ENCODE peak calls at places on chromosomes 6 and 20, in eight cellular contexts. One of them, this sample, is unnamed.
A peak's percentile ranks its signal among the peaks of the same experiment; 100 is the strongest.

GRCh38 chr20:58906894-58907293 is 54.4 kb downstream of the GNAS start:
- DNase-seq in left ventricle myocardium inferior: no peak
- DNase-seq in fibroblast of pulmonary artery: peak; percentile 54
- DNase-seq in body of pancreas: peak; percentile 72
- DNase-seq in activated naive CD8-positive, alpha-beta T cell treated with anti-CD3 and anti-CD28 coated beads for 36 hours: no peak
- DNase-seq in NCI-H345: no peak
- DNase-seq in T-helper 22 cell: no peak
- DNase-seq in stimulated activated CD4-positive, alpha-beta T cell treated with anti-CD3 and anti-CD28 coated beads, Interleukin-4, amount 100 ng/mL, for 1 hour: no peak
- DNase-seq in this sample: peak; percentile 49

GRCh38 chr6:117195728-117196127 is 69.6 kb upstream of the VGLL2 start:
- DNase-seq in T-helper 22 cell: no peak
- DNase-seq in fibroblast of pulmonary artery: no peak
- DNase-seq in NCI-H345: no peak
- DNase-seq in activated naive CD8-positive, alpha-beta T cell treated with anti-CD3 and anti-CD28 coated beads for 36 hours: no peak
- DNase-seq in stimulated activated CD4-positive, alpha-beta T cell treated with anti-CD3 and anti-CD28 coated beads, Interleukin-4, amount 100 ng/mL, for 1 hour: no peak
- DNase-seq in left ventricle myocardium inferior: no peak
- DNase-seq in body of pancreas: no peak
- DNase-seq in this sample: no peak

GRCh38 chr20:57062696-57063270 is 203.7 kb downstream of the BMP7 start:
- DNase-seq in activated naive CD8-positive, alpha-beta T cell treated with anti-CD3 and anti-CD28 coated beads for 36 hours: no peak
- DNase-seq in NCI-H345: no peak
- DNase-seq in stimulated activated CD4-positive, alpha-beta T cell treated with anti-CD3 and anti-CD28 coated beads, Interleukin-4, amount 100 ng/mL, for 1 hour: no peak
- DNase-seq in T-helper 22 cell: no peak
- DNase-seq in fibroblast of pulmonary artery: no peak
- DNase-seq in left ventricle myocardium inferior: no peak
- DNase-seq in body of pancreas: no peak
- DNase-seq in this sample: no peak

GRCh38 chr20:3378138-3378537 is 29.3 kb downstream of the DNAAF9 start:
- DNase-seq in T-helper 22 cell: no peak
- DNase-seq in activated naive CD8-positive, alpha-beta T cell treated with anti-CD3 and anti-CD28 coated beads for 36 hours: no peak
- DNase-seq in fibroblast of pulmonary artery: peak; percentile 51
- DNase-seq in left ventricle myocardium inferior: no peak
- DNase-seq in stimulated activated CD4-positive, alpha-beta T cell treated with anti-CD3 and anti-CD28 coated beads, Interleukin-4, amount 100 ng/mL, for 1 hour: no peak
- DNase-seq in body of pancreas: no peak
- DNase-seq in NCI-H345: no peak
- DNase-seq in this sample: peak; percentile 30

GRCh38 chr6:141561154-141561553 is 571.6 kb upstream of the GJE1 start:
- DNase-seq in left ventricle myocardium inferior: no peak
- DNase-seq in stimulated activated CD4-positive, alpha-beta T cell treated with anti-CD3 and anti-CD28 coated beads, Interleukin-4, amount 100 ng/mL, for 1 hour: no peak
- DNase-seq in T-helper 22 cell: no peak
- DNase-seq in fibroblast of pulmonary artery: no peak
- DNase-seq in body of pancreas: no peak
- DNase-seq in activated naive CD8-positive, alpha-beta T cell treated with anti-CD3 and anti-CD28 coated beads for 36 hours: no peak
- DNase-seq in NCI-H345: peak; percentile 42
- DNase-seq in this sample: no peak

GRCh38 chr20:23091741-23092408 is 5.8 kb upstream of the CD93 start:
- DNase-seq in NCI-H345: no peak
- DNase-seq in T-helper 22 cell: no peak
- DNase-seq in body of pancreas: no peak
- DNase-seq in left ventricle myocardium inferior: no peak
- DNase-seq in fibroblast of pulmonary artery: no peak
- DNase-seq in stimulated activated CD4-positive, alpha-beta T cell treated with anti-CD3 and anti-CD28 coated beads, Interleukin-4, amount 100 ng/mL, for 1 hour: no peak
- DNase-seq in activated naive CD8-positive, alpha-beta T cell treated with anti-CD3 and anti-CD28 coated beads for 36 hours: no peak
- DNase-seq in this sample: no peak

GRCh38 chr20:46316984-46317684 is 8.8 kb upstream of the CDH22 start:
- DNase-seq in activated naive CD8-positive, alpha-beta T cell treated with anti-CD3 and anti-CD28 coated beads for 36 hours: no peak
- DNase-seq in body of pancreas: peak; percentile 17
- DNase-seq in fibroblast of pulmonary artery: no peak
- DNase-seq in left ventricle myocardium inferior: no peak
- DNase-seq in stimulated activated CD4-positive, alpha-beta T cell treated with anti-CD3 and anti-CD28 coated beads, Interleukin-4, amount 100 ng/mL, for 1 hour: no peak
- DNase-seq in T-helper 22 cell: no peak
- DNase-seq in NCI-H345: peak; percentile 9
- DNase-seq in this sample: no peak

GRCh38 chr6:6678811-6679210 is 90.3 kb downstream of the LY86 start:
- DNase-seq in body of pancreas: no peak
- DNase-seq in fibroblast of pulmonary artery: no peak
- DNase-seq in left ventricle myocardium inferior: no peak
- DNase-seq in T-helper 22 cell: no peak
- DNase-seq in NCI-H345: peak; percentile 35
- DNase-seq in stimulated activated CD4-positive, alpha-beta T cell treated with anti-CD3 and anti-CD28 coated beads, Interleukin-4, amount 100 ng/mL, for 1 hour: no peak
- DNase-seq in activated naive CD8-positive, alpha-beta T cell treated with anti-CD3 and anti-CD28 coated beads for 36 hours: no peak
- DNase-seq in this sample: no peak

GRCh38 chr6:17628873-17629272 is 28.8 kb downstream of the FAM8A1 start:
- DNase-seq in T-helper 22 cell: no peak
- DNase-seq in NCI-H345: no peak
- DNase-seq in activated naive CD8-positive, alpha-beta T cell treated with anti-CD3 and anti-CD28 coated beads for 36 hours: no peak
- DNase-seq in body of pancreas: no peak
- DNase-seq in stimulated activated CD4-positive, alpha-beta T cell treated with anti-CD3 and anti-CD28 coated beads, Interleukin-4, amount 100 ng/mL, for 1 hour: no peak
- DNase-seq in fibroblast of pulmonary artery: no peak
- DNase-seq in left ventricle myocardium inferior: no peak
- DNase-seq in this sample: no peak

GRCh38 chr20:3768342-3769130 is 983 bp upstream of the ADISSP start:
- DNase-seq in left ventricle myocardium inferior: peak; percentile 73
- DNase-seq in fibroblast of pulmonary artery: peak; percentile 73
- DNase-seq in activated naive CD8-positive, alpha-beta T cell treated with anti-CD3 and anti-CD28 coated beads for 36 hours: peak; percentile 90
- DNase-seq in T-helper 22 cell: peak; percentile 89
- DNase-seq in NCI-H345: peak; percentile 88
- DNase-seq in body of pancreas: peak; percentile 74
- DNase-seq in stimulated activated CD4-positive, alpha-beta T cell treated with anti-CD3 and anti-CD28 coated beads, Interleukin-4, amount 100 ng/mL, for 1 hour: peak; percentile 80
- DNase-seq in this sample: peak; percentile 76

GRCh38 chr6:169542491-169542890 is 159.3 kb downstream of the WDR27 start:
- DNase-seq in activated naive CD8-positive, alpha-beta T cell treated with anti-CD3 and anti-CD28 coated beads for 36 hours: no peak
- DNase-seq in stimulated activated CD4-positive, alpha-beta T cell treated with anti-CD3 and anti-CD28 coated beads, Interleukin-4, amount 100 ng/mL, for 1 hour: no peak
- DNase-seq in T-helper 22 cell: no peak
- DNase-seq in left ventricle myocardium inferior: no peak
- DNase-seq in fibroblast of pulmonary artery: no peak
- DNase-seq in body of pancreas: no peak
- DNase-seq in NCI-H345: no peak
- DNase-seq in this sample: no peak

GRCh38 chr6:154805288-154805911 is 72.2 kb downstream of the SCAF8 start:
- DNase-seq in NCI-H345: peak; percentile 2
- DNase-seq in fibroblast of pulmonary artery: peak; percentile 82
- DNase-seq in T-helper 22 cell: no peak
- DNase-seq in body of pancreas: no peak
- DNase-seq in activated naive CD8-positive, alpha-beta T cell treated with anti-CD3 and anti-CD28 coated beads for 36 hours: no peak
- DNase-seq in stimulated activated CD4-positive, alpha-beta T cell treated with anti-CD3 and anti-CD28 coated beads, Interleukin-4, amount 100 ng/mL, for 1 hour: no peak
- DNase-seq in left ventricle myocardium inferior: no peak
- DNase-seq in this sample: peak; percentile 75

GRCh38 chr6:132357120-132357519 is 44.2 kb downstream of the MOXD1 start:
- DNase-seq in fibroblast of pulmonary artery: peak; percentile 72
- DNase-seq in stimulated activated CD4-positive, alpha-beta T cell treated with anti-CD3 and anti-CD28 coated beads, Interleukin-4, amount 100 ng/mL, for 1 hour: no peak
- DNase-seq in NCI-H345: no peak
- DNase-seq in left ventricle myocardium inferior: no peak
- DNase-seq in activated naive CD8-positive, alpha-beta T cell treated with anti-CD3 and anti-CD28 coated beads for 36 hours: no peak
- DNase-seq in body of pancreas: no peak
- DNase-seq in T-helper 22 cell: no peak
- DNase-seq in this sample: peak; percentile 77

GRCh38 chr20:39849664-39850063 is 839.4 kb downstream of the MAFB start:
- DNase-seq in stimulated activated CD4-positive, alpha-beta T cell treated with anti-CD3 and anti-CD28 coated beads, Interleukin-4, amount 100 ng/mL, for 1 hour: no peak
- DNase-seq in NCI-H345: no peak
- DNase-seq in activated naive CD8-positive, alpha-beta T cell treated with anti-CD3 and anti-CD28 coated beads for 36 hours: no peak
- DNase-seq in fibroblast of pulmonary artery: peak; percentile 90
- DNase-seq in body of pancreas: peak; percentile 71
- DNase-seq in left ventricle myocardium inferior: peak; percentile 89
- DNase-seq in T-helper 22 cell: no peak
- DNase-seq in this sample: peak; percentile 78

GRCh38 chr6:156390621-156391378 is 386.4 kb upstream of the ARID1B start:
- DNase-seq in T-helper 22 cell: no peak
- DNase-seq in stimulated activated CD4-positive, alpha-beta T cell treated with anti-CD3 and anti-CD28 coated beads, Interleukin-4, amount 100 ng/mL, for 1 hour: no peak
- DNase-seq in NCI-H345: no peak
- DNase-seq in activated naive CD8-positive, alpha-beta T cell treated with anti-CD3 and anti-CD28 coated beads for 36 hours: no peak
- DNase-seq in fibroblast of pulmonary artery: no peak
- DNase-seq in body of pancreas: no peak
- DNase-seq in left ventricle myocardium inferior: no peak
- DNase-seq in this sample: no peak